ENCODE peak calls at places on chromosomes 3 and 15, in ten cellular contexts. H, S, K, J, W, D, A, I, Y and O are unnamed samples. For H3K4me1 and H3K27me3, the result is how much of the 10 kb centered on the place peaks cover.

GRCh38 chr3:159239054-159239453 is 437.2 kb downstream of the MFSD1 start:
- DNase-seq in H (no peak), Y (peak), W (no peak), A (no peak), I (no peak), J (no peak), S (peak), D (no peak), K (peak), O (no peak)

GRCh38 chr3:136237103-136237502 is 13.0 kb upstream of the PCCB start:
- DNase-seq in Y (no peak), H (no peak), K (no peak), S (no peak), W (no peak), D (no peak), I (no peak), A (no peak), J (no peak), O (no peak)

GRCh38 chr15:52066842-52067544 is 45.6 kb downstream of the BCL2L10 start:
- DNase-seq in I (no peak), S (no peak), K (no peak), H (no peak), J (no peak), D (no peak), A (no peak), Y (no peak), W (no peak), O (no peak)

GRCh38 chr3:150723946-150724345 is 20.2 kb upstream of the ERICH6 start:
- DNase-seq in Y (no peak), H (no peak), K (no peak), J (no peak), D (no peak), I (no peak), S (no peak), W (no peak), A (no peak), O (no peak)

GRCh38 chr3:59469948-59470723 is 420.3 kb upstream of the CFAP20DC start:
- DNase-seq in J (no peak), I (no peak), S (peak), K (peak), H (no peak), W (no peak), D (no peak), Y (no peak), A (no peak), O (no peak)

GRCh38 chr3:20060924-20061323 is 20.7 kb downstream of the KAT2B start:
- DNase-seq in S (peak), I (no peak), D (no peak), K (peak), W (no peak), A (no peak), H (peak), Y (peak), J (no peak), O (no peak)

GRCh38 chr15:70258369-70259029 is 160.8 kb upstream of the TLE3 start:
- DNase-seq in I (no peak), A (no peak), K (peak), W (no peak), S (peak), H (no peak), D (peak), J (no peak), Y (no peak), O (no peak)

GRCh38 chr15:38528279-38528678 is 36.3 kb downstream of the RASGRP1 start:
- DNase-seq in S (peak), J (no peak), D (peak), I (no peak), Y (no peak), H (peak), W (no peak), A (no peak), K (peak), O (no peak)

GRCh38 chr3:122013448-122013925 is 8.6 kb downstream of the ILDR1 start:
- DNase-seq in K (no peak), Y (no peak), H (no peak), D (no peak), A (peak), J (no peak), S (no peak), I (no peak), W (no peak), O (no peak)

GRCh38 chr15:25954398-25954797 is 91.3 kb upstream of the ATP10A start:
- DNase-seq in H (no peak), W (no peak), D (no peak), I (no peak), A (no peak), S (no peak), K (no peak), Y (no peak), J (no peak), O (no peak)

GRCh38 chr3:135706758-135707375 is 258.7 kb upstream of the PPP2R3A start:
- DNase-seq in Y (no peak), K (peak), J (no peak), I (no peak), D (no peak), A (no peak), S (peak), W (no peak), H (no peak), O (no peak)

GRCh38 chr3:140292684-140293083 is 357.7 kb downstream of the CLSTN2 start:
- DNase-seq in H (no peak), I (no peak), Y (peak), D (no peak), K (peak), A (peak), W (no peak), J (no peak), S (peak), O (no peak)

GRCh38 chr15:34616613-34617012 is 33.2 kb upstream of the GOLGA8B start:
- DNase-seq in J (no peak), H (peak), K (peak), W (no peak), I (no peak), A (peak), S (peak), Y (peak), D (peak), O (no peak)

GRCh38 chr3:123099331-123100191 is 32.7 kb downstream of the PDIA5 start:
- DNase-seq in Y (no peak), W (no peak), H (no peak), D (no peak), J (no peak), S (no peak), I (no peak), K (no peak), A (no peak), O (no peak)

GRCh38 chr15:64905941-64906340 is 5.8 kb upstream of the ANKDD1A start:
- DNase-seq in I (no peak), A (no peak), W (no peak), K (no peak), D (no peak), H (no peak), S (no peak), J (no peak), Y (no peak), O (no peak)

GRCh38 chr3:126548556-126549466 is 9.9 kb downstream of the C3orf22 start:
- DNase-seq in D (no peak), H (no peak), Y (no peak), K (no peak), W (no peak), I (peak), J (no peak), A (no peak), S (no peak), O (no peak)

GRCh38 chr3:40985195-40985594 is 214.1 kb upstream of the CTNNB1 start:
- DNase-seq in I (no peak), K (no peak), A (peak), H (no peak), S (no peak), J (peak), Y (no peak), D (peak), W (no peak), O (no peak)

GRCh38 chr3:113773381-113773780 is 26.5 kb downstream of the ATP6V1A start:
- DNase-seq in A (no peak), I (no peak), H (peak), W (no peak), K (peak), S (peak), J (no peak), D (no peak), Y (peak), O (no peak)

GRCh38 chr3:181239456-181239855 is 249.9 kb upstream of the DNAJC19 start:
- DNase-seq in H (no peak), K (no peak), J (no peak), Y (no peak), S (no peak), D (no peak), A (no peak), W (no peak), I (no peak), O (no peak)

GRCh38 chr3:57557088-57557537 is 1.0 kb downstream of the PDE12 start:
- DNase-seq in D (peak), H (peak), S (peak), K (peak), I (peak), W (peak), A (peak), J (peak), Y (peak), O (peak)

GRCh38 chr3:72487078-72487765 is 361.0 kb downstream of the SHQ1 start:
- DNase-seq in K (peak), H (peak), J (peak), A (peak), Y (peak), D (peak), W (no peak), I (peak), S (peak), O (no peak)

GRCh38 chr3:126528419-126528799 is 4.5 kb downstream of the CHST13 start:
- DNase-seq in S (no peak), J (no peak), I (no peak), K (no peak), A (no peak), H (no peak), D (no peak), W (no peak), Y (no peak), O (no peak)

GRCh38 chr15:58932791-58933310 is 628 bp downstream of the SLTM start:
- DNase-seq in A (peak), Y (peak), K (peak), S (peak), H (no peak), D (peak), I (no peak), W (no peak), J (no peak), O (no peak)

GRCh38 chr15:66066439-66066838 is 187.1 kb downstream of the MEGF11 start:
- DNase-seq in H (no peak), Y (no peak), S (no peak), D (no peak), J (no peak), W (no peak), I (no peak), A (no peak), K (no peak), O (no peak)
- H3K4me1 ChIP-seq in H (under half), Y (under half), S (under half), D (under half), J (under half), W (under half), I (under half), A (under half), K (under half), O (under half)

DNA sequence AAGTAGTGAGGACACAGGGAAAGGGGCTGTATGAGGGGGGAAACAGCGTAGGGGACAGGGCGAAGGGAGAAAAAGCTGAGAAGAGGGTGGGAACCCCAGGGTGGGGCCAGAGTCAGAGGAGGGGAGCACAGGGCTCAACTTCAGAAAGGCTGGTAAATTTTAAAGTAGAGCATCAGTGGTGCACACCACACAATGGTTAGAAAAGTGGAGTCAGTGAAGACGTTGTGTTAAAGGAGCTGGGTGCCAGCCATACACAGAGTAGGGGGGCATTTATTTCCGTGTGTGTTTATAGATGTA is 3.0 kb upstream of the RPP25 start:
- DNase-seq in W (no peak), Y (no peak), S (no peak), J (no peak), A (no peak), H (no peak), D (no peak), K (no peak), I (no peak), O (no peak)
- H3K27me3 ChIP-seq in W (under half), Y (under half), S (under half), J (under half), A (half or more), H (half or more), D (under half), K (under half), I (under half), O (half or more)

GRCh38 chr15:57340673-57341259 is 35.5 kb upstream of the CGNL1 start:
- DNase-seq in I (peak), J (peak), Y (peak), A (peak), D (peak), S (peak), W (peak), K (peak), H (peak), O (peak)

GRCh38 chr15:57343018-57343417 is 33.3 kb upstream of the CGNL1 start:
- DNase-seq in Y (no peak), K (no peak), H (no peak), J (no peak), D (no peak), W (no peak), S (no peak), I (no peak), A (no peak), O (no peak)

GRCh38 chr15:57344282-57344681 is 32.0 kb upstream of the CGNL1 start:
- DNase-seq in K (no peak), S (no peak), I (no peak), J (no peak), H (no peak), W (no peak), D (no peak), A (no peak), Y (no peak), O (no peak)

GRCh38 chr15:57345584-57345983 is 30.7 kb upstream of the CGNL1 start:
- DNase-seq in K (no peak), H (no peak), I (peak), Y (no peak), J (no peak), W (no peak), A (peak), D (peak), S (no peak), O (peak)

GRCh38 chr15:57343526-57343925 is 32.8 kb upstream of the CGNL1 start:
- DNase-seq in K (no peak), J (no peak), D (no peak), S (no peak), W (no peak), I (no peak), H (no peak), A (no peak), Y (no peak), O (peak)
- H2AFZ ChIP-seq in K (no peak), J (no peak), D (no peak), S (no peak), W (peak), I (no peak), H (peak), A (no peak), Y (no peak), O (no peak)

DNA sequence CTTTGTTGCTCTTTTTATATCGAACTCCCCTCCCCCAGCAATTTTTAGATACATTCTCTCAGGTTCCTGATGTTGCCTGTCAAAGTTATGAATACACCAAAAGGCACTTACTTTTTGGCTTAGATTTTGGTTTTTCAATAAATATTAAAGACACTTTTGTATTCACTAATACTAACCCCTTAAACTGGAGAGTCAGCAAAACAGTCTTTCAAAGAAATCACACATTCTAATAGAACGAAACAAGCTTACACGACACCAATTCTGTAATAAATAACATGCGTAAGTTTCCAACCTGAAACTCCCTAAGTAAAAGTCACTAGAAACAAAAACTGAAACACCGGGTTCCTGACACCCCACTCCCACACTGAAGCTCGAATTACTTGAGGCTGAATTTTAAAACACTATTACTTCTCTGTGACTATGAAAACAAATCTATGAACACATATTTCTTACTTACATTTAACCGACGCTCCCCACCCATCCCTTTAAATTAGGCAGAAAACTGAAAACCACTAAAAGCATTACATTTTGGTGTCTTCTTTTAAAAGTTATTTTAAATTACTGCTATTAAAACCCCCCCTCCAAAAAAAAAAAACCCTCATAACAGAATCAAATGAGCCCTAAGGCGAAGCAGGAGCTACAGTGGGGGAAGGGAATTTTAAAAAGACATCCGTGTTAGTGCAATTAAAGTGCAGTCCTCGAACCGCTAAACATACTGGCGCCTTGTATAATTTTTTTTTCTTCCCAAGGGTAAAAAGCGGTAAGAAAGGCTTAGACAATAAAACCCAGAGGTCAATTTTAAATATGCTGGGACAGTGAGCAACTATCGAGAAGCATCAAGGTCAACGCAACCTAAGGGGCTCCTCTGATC is 940 bp downstream of the SPPL2A start:
- DNase-seq in Y (peak), H (peak), K (peak), D (peak), J (no peak), W (no peak), I (no peak), A (no peak), S (peak), O (peak)
- H3K4me1 ChIP-seq in Y (under half), H (under half), K (under half), D (under half), J (under half), W (under half), I (under half), A (under half), S (under half), O (under half)

DNA sequence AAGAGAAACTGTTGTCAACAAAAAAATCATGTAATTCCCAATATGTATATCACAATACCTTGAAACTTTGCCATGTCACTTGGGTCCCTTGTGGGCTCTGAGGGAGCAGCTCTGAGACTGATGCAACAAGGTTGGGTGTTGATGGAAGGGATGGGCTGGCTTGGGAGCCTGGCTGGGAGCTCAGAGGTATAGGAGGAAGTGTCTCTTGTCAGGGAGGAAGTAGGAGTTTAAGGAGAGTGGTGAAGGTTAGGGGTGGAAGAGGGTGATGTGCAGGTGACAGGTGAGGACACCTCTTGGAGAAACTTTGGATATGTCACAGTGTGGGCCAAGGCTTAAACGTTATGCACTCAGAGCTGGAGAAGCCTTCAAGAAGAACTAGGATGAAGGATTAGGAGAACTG is 2.0 kb upstream of the TM6SF1 start:
- DNase-seq in Y (no peak), K (no peak), D (no peak), H (no peak), I (no peak), A (no peak), J (no peak), S (no peak), W (no peak), O (no peak)
- H3K27me3 ChIP-seq in Y (half or more), K (under half), D (under half), H (under half), I (under half), A (half or more), J (under half), S (under half), W (under half), O (half or more)